ENCODE peak calls at places on chromosomes 1 and 21, in five cellular contexts. One of them, this sample, is unnamed.
A peak's percentile ranks its signal among the peaks of the same experiment; 100 is the strongest.

GRCh38 chr1:160997323-160998038 is 23.5 kb downstream of the F11R start:
- DNase-seq in GM10248: peak; percentile 66
- DNase-seq in Right ventricle myocardium superior: peak; percentile 76
- DNase-seq in nucleus accumbens: peak; percentile 1
- DNase-seq in hippocampal formation: no peak
- DNase-seq in this sample: peak; percentile 46

GRCh38 chr1:48943393-48943792 is 166.7 kb upstream of the BEND5 start:
- DNase-seq in GM10248: no peak
- DNase-seq in hippocampal formation: no peak
- DNase-seq in Right ventricle myocardium superior: no peak
- DNase-seq in nucleus accumbens: no peak
- DNase-seq in this sample: no peak

GRCh38 chr1:32775640-32776337 is 41.4 kb downstream of the YARS1 start:
- DNase-seq in nucleus accumbens: no peak
- DNase-seq in hippocampal formation: no peak
- DNase-seq in Right ventricle myocardium superior: no peak
- DNase-seq in GM10248: no peak
- DNase-seq in this sample: no peak

GRCh38 chr1:25523512-25523911 is 19.9 kb upstream of the LDLRAP1 start:
- DNase-seq in Right ventricle myocardium superior: no peak
- DNase-seq in GM10248: no peak
- DNase-seq in nucleus accumbens: no peak
- DNase-seq in hippocampal formation: no peak
- DNase-seq in this sample: no peak

GRCh38 chr1:117017062-117017461 is 15.5 kb downstream of the CD101 start:
- DNase-seq in Right ventricle myocardium superior: no peak
- DNase-seq in GM10248: no peak
- DNase-seq in hippocampal formation: no peak
- DNase-seq in nucleus accumbens: no peak
- DNase-seq in this sample: no peak

GRCh38 chr1:196607940-196608339 is 300 bp downstream of the KCNT2 start:
- DNase-seq in hippocampal formation: no peak
- DNase-seq in GM10248: no peak
- DNase-seq in nucleus accumbens: no peak
- DNase-seq in Right ventricle myocardium superior: no peak
- DNase-seq in this sample: no peak

GRCh38 chr21:28828981-28829380 is 163.7 kb downstream of the LTN1 start:
- DNase-seq in nucleus accumbens: no peak
- DNase-seq in GM10248: no peak
- DNase-seq in hippocampal formation: no peak
- DNase-seq in Right ventricle myocardium superior: no peak
- DNase-seq in this sample: no peak

GRCh38 chr1:177255411-177255810 is 84.7 kb downstream of the BRINP2 start:
- DNase-seq in GM10248: no peak
- DNase-seq in hippocampal formation: no peak
- DNase-seq in nucleus accumbens: no peak
- DNase-seq in Right ventricle myocardium superior: no peak
- DNase-seq in this sample: no peak

GRCh38 chr1:202144510-202145324 is at the start of gene ARL8A:
- DNase-seq in Right ventricle myocardium superior: peak; percentile 86
- DNase-seq in GM10248: peak; percentile 87
- DNase-seq in hippocampal formation: peak; percentile 60
- DNase-seq in nucleus accumbens: peak; percentile 49
- DNase-seq in this sample: peak; percentile 84

GRCh38 chr1:42735477-42736105 is 4.4 kb downstream of the CLDN19 start:
- DNase-seq in nucleus accumbens: no peak
- DNase-seq in Right ventricle myocardium superior: no peak
- DNase-seq in GM10248: no peak
- DNase-seq in hippocampal formation: no peak
- DNase-seq in this sample: no peak

This sample was measured in GM19239.